ENCODE peak calls at places on chromosomes 3 and 15, in five cellular contexts. One of them, this sample, is unnamed.

GRCh38 chr3:172384836-172385235 is 63.4 kb downstream of the GHSR start:
- DNase-seq in cardiac muscle cell: no peak
- DNase-seq in GM19239: no peak
- DNase-seq in pulmonary artery endothelial cell: no peak
- DNase-seq in sciatic nerve: no peak
- DNase-seq in this sample: no peak

GRCh38 chr15:48720646-48721045 is 75.1 kb upstream of the FBN1 start:
- DNase-seq in cardiac muscle cell: no peak
- DNase-seq in GM19239: no peak
- DNase-seq in pulmonary artery endothelial cell: no peak
- DNase-seq in sciatic nerve: no peak
- DNase-seq in this sample: no peak

GRCh38 chr15:33328105-33328504 is 17.3 kb downstream of the RYR3 start:
- DNase-seq in cardiac muscle cell: no peak
- DNase-seq in GM19239: no peak
- DNase-seq in pulmonary artery endothelial cell: no peak
- DNase-seq in sciatic nerve: no peak
- DNase-seq in this sample: no peak

GRCh38 chr15:70271422-70272088 is 173.8 kb upstream of the TLE3 start:
- DNase-seq in cardiac muscle cell: no peak
- DNase-seq in GM19239: no peak
- DNase-seq in pulmonary artery endothelial cell: peak; percentile 87
- DNase-seq in sciatic nerve: no peak
- DNase-seq in this sample: peak; percentile 96

GRCh38 chr3:14779069-14779685 is 39.6 kb upstream of the FGD5 start:
- DNase-seq in cardiac muscle cell: no peak
- DNase-seq in GM19239: no peak
- DNase-seq in pulmonary artery endothelial cell: no peak
- DNase-seq in sciatic nerve: no peak
- DNase-seq in this sample: no peak

GRCh38 chr15:48469271-48469670 is 138.0 kb downstream of the DUT start:
- DNase-seq in cardiac muscle cell: no peak
- DNase-seq in GM19239: no peak
- DNase-seq in pulmonary artery endothelial cell: no peak
- DNase-seq in sciatic nerve: no peak
- DNase-seq in this sample: peak; percentile 34

GRCh38 chr15:96924570-96924969 is 594.1 kb downstream of the NR2F2 start:
- DNase-seq in cardiac muscle cell: no peak
- DNase-seq in GM19239: no peak
- DNase-seq in pulmonary artery endothelial cell: no peak
- DNase-seq in sciatic nerve: no peak
- DNase-seq in this sample: no peak

GRCh38 chr3:172965256-172965655 is 175.8 kb downstream of the SPATA16 start:
- DNase-seq in cardiac muscle cell: no peak
- DNase-seq in GM19239: no peak
- DNase-seq in pulmonary artery endothelial cell: no peak
- DNase-seq in sciatic nerve: no peak
- DNase-seq in this sample: peak; percentile 88

GRCh38 chr15:96171842-96172241 is 158.7 kb upstream of the NR2F2 start:
- DNase-seq in cardiac muscle cell: peak; percentile 20
- DNase-seq in GM19239: no peak
- DNase-seq in pulmonary artery endothelial cell: no peak
- DNase-seq in sciatic nerve: no peak
- DNase-seq in this sample: peak; percentile 43

GRCh38 chr3:71185733-71186455 is 397.6 kb downstream of the FOXP1 start:
- DNase-seq in cardiac muscle cell: no peak
- DNase-seq in GM19239: no peak
- DNase-seq in pulmonary artery endothelial cell: no peak
- DNase-seq in sciatic nerve: no peak
- DNase-seq in this sample: peak; percentile 85

GRCh38 chr3:6971933-6972332 is 111.0 kb downstream of the GRM7 start:
- DNase-seq in cardiac muscle cell: no peak
- DNase-seq in GM19239: no peak
- DNase-seq in pulmonary artery endothelial cell: no peak
- DNase-seq in sciatic nerve: no peak
- DNase-seq in this sample: no peak

GRCh38 chr3:94132777-94133176 is 69.9 kb downstream of the NSUN3 start:
- DNase-seq in cardiac muscle cell: no peak
- DNase-seq in GM19239: no peak
- DNase-seq in pulmonary artery endothelial cell: no peak
- DNase-seq in sciatic nerve: no peak
- DNase-seq in this sample: no peak

GRCh38 chr15:27061739-27062138 is 90.8 kb downstream of the GABRG3 start:
- DNase-seq in cardiac muscle cell: no peak
- DNase-seq in GM19239: no peak
- DNase-seq in pulmonary artery endothelial cell: no peak
- DNase-seq in sciatic nerve: no peak
- DNase-seq in this sample: no peak

GRCh38 chr15:89085289-89085906 is 2.9 kb upstream of the ABHD2 start:
- DNase-seq in cardiac muscle cell: no peak
- DNase-seq in GM19239: no peak
- DNase-seq in pulmonary artery endothelial cell: no peak
- DNase-seq in sciatic nerve: no peak
- DNase-seq in this sample: no peak

GRCh38 chr3:73520931-73521461 is 103.7 kb downstream of the PDZRN3 start:
- DNase-seq in cardiac muscle cell: no peak
- DNase-seq in GM19239: no peak
- DNase-seq in pulmonary artery endothelial cell: no peak
- DNase-seq in sciatic nerve: no peak
- DNase-seq in this sample: no peak